ENCODE peak calls at places on chromosomes 6 and 20, in six cellular contexts. V is HepG2, L is hepatocyte, H is left ventricle myocardium inferior, N is ovary, E is neuronal stem cell. G is an unnamed sample.

GRCh38 chr20:24462461-24463010 is 6.9 kb upstream of the SYNDIG1 start:
- DNase-seq in L (no peak), E (peak; percentile 30), V (no peak), H (no peak), N (no peak), G (no peak)

GRCh38 chr6:42255050-42255449 is 37.4 kb upstream of the MRPS10 start:
- DNase-seq in L (no peak), N (no peak), E (no peak), V (no peak), H (no peak), G (no peak)

GRCh38 chr6:26296857-26297648 is 67.9 kb upstream of the BTN3A2 start:
- DNase-seq in V (no peak), L (peak; percentile 32), H (no peak), E (no peak), N (no peak), G (no peak)

GRCh38 chr6:48610846-48611245 is 499.8 kb upstream of the PTCHD4 start:
- DNase-seq in H (no peak), E (no peak), V (no peak), L (no peak), N (no peak), G (no peak)

GRCh38 chr6:134257516-134257915 is 60.4 kb downstream of the SGK1 start:
- DNase-seq in L (no peak), N (no peak), E (no peak), V (no peak), H (no peak), G (no peak)

GRCh38 chr20:12153616-12154015 is 235.9 kb downstream of the BTBD3 start:
- DNase-seq in E (no peak), H (no peak), N (no peak), V (no peak), L (no peak), G (no peak)

GRCh38 chr20:36959242-36959641 is 7.7 kb upstream of the SAMHD1 start:
- DNase-seq in N (no peak), E (no peak), H (no peak), V (no peak), L (no peak), G (no peak)

GRCh38 chr6:38436726-38437465 is 202.8 kb downstream of the BTBD9 start:
- DNase-seq in H (no peak), N (no peak), E (no peak), V (no peak), L (peak; percentile 13), G (peak; percentile 68)

GRCh38 chr20:15364781-15365180 is 1027.4 kb upstream of the FLRT3 start:
- DNase-seq in L (no peak), E (no peak), V (no peak), H (no peak), N (no peak), G (no peak)

GRCh38 chr6:73696990-73697651 is 1.1 kb downstream of the CD109 start:
- DNase-seq in V (no peak), E (no peak), L (no peak), H (no peak), N (no peak), G (no peak)

GRCh38 chr20:4549711-4550259 is 171.9 kb upstream of the PRND start:
- DNase-seq in V (no peak), H (no peak), E (no peak), L (no peak), N (no peak), G (no peak)

GRCh38 chr20:22586645-22587310 is 2.4 kb upstream of the FOXA2 start:
- DNase-seq in E (no peak), V (peak; percentile 56), L (peak; percentile 81), N (no peak), H (no peak), G (peak; percentile 50)

GRCh38 chr6:1049900-1050299 is 262.0 kb upstream of the FOXQ1 start:
- DNase-seq in H (no peak), E (no peak), L (no peak), N (no peak), V (no peak), G (no peak)

GRCh38 chr6:149867876-149868640 is 3.9 kb upstream of the LRP11 start:
- DNase-seq in V (peak; percentile 59), E (no peak), H (no peak), N (no peak), L (no peak), G (no peak)

GRCh38 chr6:13453771-13454251 is 33.6 kb downstream of the GFOD1 start:
- DNase-seq in E (no peak), H (no peak), L (no peak), N (no peak), V (no peak), G (peak; percentile 77)

GRCh38 chr6:2632368-2632767 is 118.4 kb downstream of the MYLK4 start:
- DNase-seq in H (peak; percentile 33), V (no peak), N (no peak), L (no peak), E (no peak), G (no peak)

GRCh38 chr6:150702675-150703074 is 103.0 kb downstream of the PLEKHG1 start:
- DNase-seq in L (no peak), N (no peak), V (no peak), H (no peak), E (no peak), G (no peak)

GRCh38 chr6:39555136-39555535 is 170.1 kb downstream of the KIF6 start:
- DNase-seq in L (no peak), V (no peak), E (no peak), H (no peak), N (no peak), G (no peak)
- H3K27ac ChIP-seq in L (no peak overlapping the region), V (no peak overlapping the region), E (no peak overlapping the region), H (no peak overlapping the region), N (no peak overlapping the region), G (no peak overlapping the region)

GRCh38 chr20:57439432-57439831 is 48.2 kb downstream of the RBM38 start:
- DNase-seq in N (peak; percentile 65), V (no peak), E (no peak), L (no peak), H (peak; percentile 76), G (no peak)

GRCh38 chr20:57441510-57442154 is 50.4 kb downstream of the RBM38 start:
- DNase-seq in L (no peak), E (no peak), V (no peak), N (peak; percentile 69), H (no peak), G (no peak)

GRCh38 chr20:57439993-57440392 is 48.8 kb downstream of the RBM38 start:
- DNase-seq in V (no peak), E (no peak), N (no peak), L (no peak), H (no peak), G (no peak)

GRCh38 chr20:57442160-57442887 is 51.1 kb downstream of the RBM38 start:
- DNase-seq in H (no peak), V (no peak), N (no peak), E (no peak), L (no peak), G (no peak)

GRCh38 chr20:57440678-57441509 is 49.7 kb downstream of the RBM38 start:
- DNase-seq in L (peak; percentile 54), E (no peak), H (peak; percentile 86), N (peak; percentile 90), V (no peak), G (no peak)
- H3K27ac ChIP-seq in L (peak overlapping the region; percentile 67), E (peak overlapping the region; percentile 24), H (peak overlapping the region; percentile 90), N (peak overlapping the region; percentile 65), V (no peak overlapping the region), G (peak overlapping the region; percentile 46)

GRCh38 chr6:79186564-79186963 is 47.9 kb downstream of the HMGN3 start:
- DNase-seq in V (peak; percentile 6), H (no peak), N (no peak), E (no peak), L (no peak), G (no peak)

GRCh38 chr6:79188101-79188500 is 46.4 kb downstream of the HMGN3 start:
- DNase-seq in V (no peak), L (no peak), H (no peak), E (no peak), N (no peak), G (no peak)

GRCh38 chr6:79188885-79189505 is 45.5 kb downstream of the HMGN3 start:
- DNase-seq in L (no peak), H (no peak), N (no peak), V (no peak), E (no peak), G (no peak)

GRCh38 chr6:79193971-79194370 is 40.5 kb downstream of the HMGN3 start:
- DNase-seq in H (no peak), L (no peak), N (no peak), E (no peak), V (no peak), G (no peak)

DNA sequence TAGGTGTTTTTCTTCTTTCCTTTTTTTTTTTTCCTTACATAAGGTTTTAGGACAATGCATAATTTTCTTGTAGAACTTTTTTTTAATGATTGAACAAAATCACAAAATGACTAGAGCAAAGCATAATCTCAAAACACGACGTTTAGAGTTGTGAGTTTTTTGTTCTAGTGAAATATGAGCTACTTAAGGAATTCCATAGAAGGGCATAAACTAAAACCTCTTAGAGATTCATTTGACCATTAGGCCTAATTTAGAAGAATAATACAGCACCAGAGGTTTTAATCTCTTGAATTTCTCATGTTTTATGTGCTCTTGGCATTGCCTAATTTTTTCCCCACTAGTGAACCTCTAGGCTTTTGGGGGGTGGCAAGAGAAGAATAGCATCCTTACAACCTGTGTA is 44.7 kb downstream of the HMGN3 start:
- DNase-seq in E (no peak), L (no peak), N (no peak), H (no peak), V (no peak), G (no peak)
- H3K27ac ChIP-seq in E (no peak overlapping the region), L (no peak overlapping the region), N (no peak overlapping the region), H (no peak overlapping the region), V (no peak overlapping the region), G (no peak overlapping the region)

GRCh38 chr20:62134735-62135231 is 8.4 kb downstream of the PSMA7 start:
- DNase-seq in V (peak; percentile 88), L (peak; percentile 51), E (no peak), H (no peak), N (peak; percentile 80), G (no peak)
- H3K27ac ChIP-seq in V (peak overlapping the region; percentile 53), L (no peak overlapping the region), E (no peak overlapping the region), H (peak overlapping the region; percentile 88), N (no peak overlapping the region), G (peak overlapping the region; percentile 55)

DNA sequence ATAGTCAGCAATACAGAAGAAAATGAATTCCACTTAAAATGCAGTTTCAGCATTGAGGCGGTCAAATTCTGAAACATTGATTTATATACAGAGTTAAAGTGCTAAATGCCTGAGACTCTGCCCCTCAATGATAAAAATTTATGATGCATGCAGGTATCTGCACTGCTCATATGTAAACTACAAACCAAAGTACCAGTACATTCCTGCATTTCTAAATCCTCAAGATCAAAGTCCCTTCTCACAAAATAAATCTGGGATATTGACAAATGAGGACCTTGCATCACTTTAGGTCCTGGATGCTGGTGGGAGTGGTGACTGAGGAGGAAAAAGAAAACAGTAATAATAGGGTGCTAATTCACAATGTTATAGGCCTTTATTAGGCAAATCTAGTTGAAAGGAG is 101.9 kb downstream of the FIG4 start:
- DNase-seq in V (peak; percentile 50), E (no peak), H (no peak), L (no peak), N (no peak), G (no peak)
- H3K27ac ChIP-seq in V (no peak overlapping the region), E (no peak overlapping the region), H (peak overlapping the region; percentile 52), L (peak overlapping the region; percentile 60), N (no peak overlapping the region), G (no peak overlapping the region)

DNA sequence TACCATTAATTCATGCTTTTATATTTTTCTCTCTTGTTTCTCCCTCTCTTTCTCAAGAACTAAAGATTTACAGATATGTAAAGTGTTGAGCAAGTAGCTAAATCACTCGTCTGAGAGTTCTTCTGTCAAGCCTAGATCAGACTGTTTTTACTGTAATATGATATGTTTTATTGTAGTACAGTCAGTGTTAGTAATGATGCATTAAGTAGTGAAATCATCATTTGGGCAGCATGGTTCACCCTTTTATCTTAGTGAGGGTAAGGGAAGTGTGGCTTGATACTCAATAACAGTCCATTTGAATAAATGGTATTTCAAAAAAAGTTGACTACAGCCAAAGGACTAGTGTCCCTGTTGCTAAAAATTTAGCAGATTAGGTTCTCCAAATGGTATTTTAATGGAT is 9.2 kb downstream of the CYB5R4 start:
- DNase-seq in N (no peak), H (no peak), E (no peak), V (no peak), L (no peak), G (peak; percentile 52)
- H3K27ac ChIP-seq in N (no peak overlapping the region), H (no peak overlapping the region), E (no peak overlapping the region), V (no peak overlapping the region), L (no peak overlapping the region), G (no peak overlapping the region)